ENCODE peak calls at places on chromosomes 3 and 15, in six cellular contexts. X is lower lobe of right lung; K is RPMI7951; A is EH; Y is activated naive CD4-positive, alpha-beta T cell; R is fibroblast of the conjunctiva. U is an unnamed sample.

GRCh38 chr15:88512606-88513005 is 33.9 kb downstream of the DET1 start:
- DNase-seq in R (no peak), Y (no peak), X (no peak), A (peak), K (no peak), U (no peak)

GRCh38 chr15:59186501-59186900 is 20.1 kb upstream of the LDHAL6B start:
- DNase-seq in A (peak), R (no peak), K (no peak), X (no peak), Y (no peak), U (no peak)

GRCh38 chr3:9915252-9916141 is 1.4 kb upstream of the IL17RC start:
- DNase-seq in K (peak), X (peak), R (no peak), A (peak), Y (no peak), U (no peak)

GRCh38 chr3:30174357-30174756 is 432.0 kb upstream of the TGFBR2 start:
- DNase-seq in K (no peak), X (no peak), R (no peak), A (no peak), Y (no peak), U (no peak)

GRCh38 chr15:83398591-83398990 is 48.5 kb upstream of the SH3GL3 start:
- DNase-seq in Y (no peak), K (peak), R (no peak), A (peak), X (no peak), U (no peak)

GRCh38 chr3:24496529-24497482 is 2.2 kb upstream of the THRB start:
- DNase-seq in K (peak), A (peak), Y (no peak), X (peak), R (peak), U (peak)

GRCh38 chr3:90102146-90102545 is 994.7 kb downstream of the EPHA3 start:
- DNase-seq in Y (no peak), R (no peak), X (no peak), A (no peak), K (no peak), U (no peak)

GRCh38 chr3:139520028-139520737 is 19.4 kb downstream of the RBP1 start:
- DNase-seq in Y (no peak), K (peak), A (no peak), R (no peak), X (no peak), U (no peak)

GRCh38 chr3:139491027-139491700 is 14.8 kb upstream of the RBP2 start:
- DNase-seq in R (no peak), Y (no peak), K (no peak), X (no peak), A (no peak), U (no peak)

GRCh38 chr3:101270158-101270557 is 50.2 kb downstream of the IMPG2 start:
- DNase-seq in A (no peak), K (no peak), R (no peak), Y (no peak), X (peak), U (no peak)

GRCh38 chr15:51888593-51889195 is 59.2 kb downstream of the TMOD3 start:
- DNase-seq in A (peak), R (no peak), Y (no peak), X (no peak), K (peak), U (no peak)

GRCh38 chr3:143421556-143421955 is 302.0 kb downstream of the CHST2 start:
- DNase-seq in X (no peak), R (no peak), Y (no peak), A (peak), K (no peak), U (no peak)

GRCh38 chr3:72614394-72615074 is 233.7 kb downstream of the SHQ1 start:
- DNase-seq in X (no peak), R (no peak), Y (no peak), K (no peak), A (no peak), U (no peak)